ENCODE peak calls at places on chromosomes 11 and 22, in seven cellular contexts. One of them, this sample, is unnamed.

GRCh38 chr22:22935056-22935545 is 47.5 kb downstream of the IGLL5 start:
- ATAC-seq in GM12878: peak
- ATAC-seq in stimulated activated naive CD8-positive, alpha-beta T cell treated with anti-CD3 and anti-CD28 coated beads, Interleukin-15, amount 100 ng/mL, for 72 hours: peak
- ATAC-seq in gastroesophageal sphincter: no peak
- ATAC-seq in heart left ventricle: no peak
- ATAC-seq in activated naive CD8-positive, alpha-beta T cell treated with anti-CD3 and anti-CD28 coated beads, Interleukin-2, amount 50 U/mL, for 24 hours: peak
- ATAC-seq in Right ventricle myocardium inferior: no peak
- ATAC-seq in this sample: peak

GRCh38 chr22:42343551-42344081 is 73.2 kb upstream of the TCF20 start:
- ATAC-seq in GM12878: no peak
- ATAC-seq in gastroesophageal sphincter: peak
- ATAC-seq in Right ventricle myocardium inferior: peak
- ATAC-seq in stimulated activated naive CD8-positive, alpha-beta T cell treated with anti-CD3 and anti-CD28 coated beads, Interleukin-15, amount 100 ng/mL, for 72 hours: peak
- ATAC-seq in activated naive CD8-positive, alpha-beta T cell treated with anti-CD3 and anti-CD28 coated beads, Interleukin-2, amount 50 U/mL, for 24 hours: peak
- ATAC-seq in heart left ventricle: peak
- ATAC-seq in this sample: peak

GRCh38 chr22:25109878-25110595 is 89.6 kb upstream of the CRYBB3 start:
- ATAC-seq in GM12878: no peak
- ATAC-seq in heart left ventricle: no peak
- ATAC-seq in stimulated activated naive CD8-positive, alpha-beta T cell treated with anti-CD3 and anti-CD28 coated beads, Interleukin-15, amount 100 ng/mL, for 72 hours: no peak
- ATAC-seq in activated naive CD8-positive, alpha-beta T cell treated with anti-CD3 and anti-CD28 coated beads, Interleukin-2, amount 50 U/mL, for 24 hours: no peak
- ATAC-seq in gastroesophageal sphincter: no peak
- ATAC-seq in Right ventricle myocardium inferior: no peak
- ATAC-seq in this sample: no peak

GRCh38 chr11:104163100-104164027 is 583 bp downstream of the PDGFD start:
- ATAC-seq in gastroesophageal sphincter: peak
- ATAC-seq in activated naive CD8-positive, alpha-beta T cell treated with anti-CD3 and anti-CD28 coated beads, Interleukin-2, amount 50 U/mL, for 24 hours: no peak
- ATAC-seq in GM12878: no peak
- ATAC-seq in Right ventricle myocardium inferior: peak
- ATAC-seq in stimulated activated naive CD8-positive, alpha-beta T cell treated with anti-CD3 and anti-CD28 coated beads, Interleukin-15, amount 100 ng/mL, for 72 hours: no peak
- ATAC-seq in heart left ventricle: peak
- ATAC-seq in this sample: no peak

GRCh38 chr11:39932996-39933395 is 1526.5 kb downstream of the LRRC4C start:
- ATAC-seq in activated naive CD8-positive, alpha-beta T cell treated with anti-CD3 and anti-CD28 coated beads, Interleukin-2, amount 50 U/mL, for 24 hours: no peak
- ATAC-seq in Right ventricle myocardium inferior: no peak
- ATAC-seq in GM12878: no peak
- ATAC-seq in heart left ventricle: no peak
- ATAC-seq in gastroesophageal sphincter: no peak
- ATAC-seq in stimulated activated naive CD8-positive, alpha-beta T cell treated with anti-CD3 and anti-CD28 coated beads, Interleukin-15, amount 100 ng/mL, for 72 hours: no peak
- ATAC-seq in this sample: no peak

GRCh38 chr22:18120941-18121340 is 10.3 kb downstream of the TUBA8 start:
- ATAC-seq in activated naive CD8-positive, alpha-beta T cell treated with anti-CD3 and anti-CD28 coated beads, Interleukin-2, amount 50 U/mL, for 24 hours: no peak
- ATAC-seq in GM12878: no peak
- ATAC-seq in gastroesophageal sphincter: no peak
- ATAC-seq in Right ventricle myocardium inferior: no peak
- ATAC-seq in heart left ventricle: no peak
- ATAC-seq in stimulated activated naive CD8-positive, alpha-beta T cell treated with anti-CD3 and anti-CD28 coated beads, Interleukin-15, amount 100 ng/mL, for 72 hours: no peak
- ATAC-seq in this sample: no peak

GRCh38 chr11:33388793-33389525 is 131.8 kb downstream of the HIPK3 start:
- ATAC-seq in Right ventricle myocardium inferior: no peak
- ATAC-seq in GM12878: peak
- ATAC-seq in stimulated activated naive CD8-positive, alpha-beta T cell treated with anti-CD3 and anti-CD28 coated beads, Interleukin-15, amount 100 ng/mL, for 72 hours: no peak
- ATAC-seq in activated naive CD8-positive, alpha-beta T cell treated with anti-CD3 and anti-CD28 coated beads, Interleukin-2, amount 50 U/mL, for 24 hours: no peak
- ATAC-seq in gastroesophageal sphincter: no peak
- ATAC-seq in heart left ventricle: no peak
- ATAC-seq in this sample: no peak

GRCh38 chr11:19743622-19744021 is 31.0 kb downstream of the NAV2 start:
- ATAC-seq in heart left ventricle: peak
- ATAC-seq in GM12878: no peak
- ATAC-seq in stimulated activated naive CD8-positive, alpha-beta T cell treated with anti-CD3 and anti-CD28 coated beads, Interleukin-15, amount 100 ng/mL, for 72 hours: no peak
- ATAC-seq in activated naive CD8-positive, alpha-beta T cell treated with anti-CD3 and anti-CD28 coated beads, Interleukin-2, amount 50 U/mL, for 24 hours: no peak
- ATAC-seq in Right ventricle myocardium inferior: no peak
- ATAC-seq in gastroesophageal sphincter: no peak
- ATAC-seq in this sample: no peak

GRCh38 chr11:73753938-73754337 is 6.9 kb downstream of the RAB6A start:
- ATAC-seq in heart left ventricle: no peak
- ATAC-seq in activated naive CD8-positive, alpha-beta T cell treated with anti-CD3 and anti-CD28 coated beads, Interleukin-2, amount 50 U/mL, for 24 hours: no peak
- ATAC-seq in Right ventricle myocardium inferior: no peak
- ATAC-seq in GM12878: no peak
- ATAC-seq in gastroesophageal sphincter: no peak
- ATAC-seq in stimulated activated naive CD8-positive, alpha-beta T cell treated with anti-CD3 and anti-CD28 coated beads, Interleukin-15, amount 100 ng/mL, for 72 hours: no peak
- ATAC-seq in this sample: no peak